ENCODE peak calls at places on chromosomes 1 and 21, in four cellular contexts. R is Panc1, C is mammary epithelial cell, Q is PC-3. S is an unnamed sample.

GRCh38 chr1:154521695-154522094 is 19.5 kb upstream of the SHE start:
- DNase-seq in R (no peak), C (no peak), Q (no peak), S (no peak)

GRCh38 chr1:78420185-78420584 is 70.6 kb upstream of the PTGFR start:
- DNase-seq in R (no peak), C (no peak), Q (no peak), S (no peak)

GRCh38 chr1:14440731-14441130 is 157.8 kb upstream of the KAZN start:
- DNase-seq in R (no peak), C (no peak), Q (peak; percentile 57), S (no peak)

GRCh38 chr1:88509369-88509768 is 174.7 kb upstream of the PKN2 start:
- DNase-seq in R (no peak), C (no peak), Q (peak; percentile 35), S (no peak)

GRCh38 chr1:165259236-165259635 is 97.3 kb downstream of the LMX1A start:
- DNase-seq in R (no peak), C (no peak), Q (peak; percentile 14), S (no peak)

GRCh38 chr1:169112241-169112640 is 5.8 kb downstream of the ATP1B1 start:
- DNase-seq in R (no peak), C (no peak), Q (no peak), S (no peak)

GRCh38 chr21:24955275-24955961 is 651.9 kb downstream of the MRPL39 start:
- DNase-seq in R (no peak), C (no peak), Q (no peak), S (no peak)

GRCh38 chr21:45283019-45283610 is 4.6 kb downstream of the POFUT2 start:
- DNase-seq in R (no peak), C (no peak), Q (no peak), S (no peak)

GRCh38 chr1:246579818-246580217 is 13.6 kb downstream of the CNST start:
- DNase-seq in R (no peak), C (no peak), Q (no peak), S (no peak)

GRCh38 chr1:41874903-41875411 is 43.8 kb downstream of the HIVEP3 start:
- DNase-seq in R (no peak), C (no peak), Q (no peak), S (no peak)

GRCh38 chr1:115107501-115108260 is 18.4 kb upstream of the TSPAN2 start:
- DNase-seq in R (no peak), C (no peak), Q (no peak), S (no peak)

GRCh38 chr1:208025036-208025435 is 114.1 kb upstream of the CD34 start:
- DNase-seq in R (no peak), C (no peak), Q (no peak), S (no peak)

GRCh38 chr1:180626711-180627110 is 5.1 kb upstream of the XPR1 start:
- DNase-seq in R (no peak), C (no peak), Q (no peak), S (no peak)

GRCh38 chr21:32834825-32835224 is 63.3 kb upstream of the PAXBP1 start:
- DNase-seq in R (no peak), C (no peak), Q (no peak), S (no peak)

GRCh38 chr1:192506741-192507155 is 68.8 kb upstream of the RGS1 start:
- DNase-seq in R (no peak), C (no peak), Q (peak; percentile 54), S (no peak)

GRCh38 chr1:2494323-2494693 is 18.2 kb downstream of the PLCH2 start:
- DNase-seq in R (peak; percentile 45), C (peak; percentile 97), Q (peak; percentile 99), S (no peak)

GRCh38 chr1:53546409-53547155 is 87.4 kb downstream of the DMRTB1 start:
- DNase-seq in R (no peak), C (no peak), Q (no peak), S (peak; percentile 38)

GRCh38 chr1:84277343-84278059 is 24.0 kb upstream of the SAMD13 start:
- DNase-seq in R (no peak), C (no peak), Q (no peak), S (no peak)

GRCh38 chr1:20212685-20213331 is 26.5 kb upstream of the PLA2G2C start:
- DNase-seq in R (no peak), C (peak; percentile 80), Q (peak; percentile 92), S (no peak)

GRCh38 chr1:17545354-17545753 is 5.9 kb downstream of the ARHGEF10L start:
- DNase-seq in R (no peak), C (peak; percentile 43), Q (peak; percentile 65), S (no peak)

GRCh38 chr1:204443871-204444581 is 32.4 kb upstream of the PPP1R15B start:
- DNase-seq in R (no peak), C (peak; percentile 93), Q (peak; percentile 96), S (no peak)
- H3K4me1 ChIP-seq in R (peaks cover 3% of the 10 kb centered on the region), C (peaks cover 44% of the 10 kb centered on the region), Q (peaks cover 49% of the 10 kb centered on the region), S (peaks cover 47% of the 10 kb centered on the region)

DNA sequence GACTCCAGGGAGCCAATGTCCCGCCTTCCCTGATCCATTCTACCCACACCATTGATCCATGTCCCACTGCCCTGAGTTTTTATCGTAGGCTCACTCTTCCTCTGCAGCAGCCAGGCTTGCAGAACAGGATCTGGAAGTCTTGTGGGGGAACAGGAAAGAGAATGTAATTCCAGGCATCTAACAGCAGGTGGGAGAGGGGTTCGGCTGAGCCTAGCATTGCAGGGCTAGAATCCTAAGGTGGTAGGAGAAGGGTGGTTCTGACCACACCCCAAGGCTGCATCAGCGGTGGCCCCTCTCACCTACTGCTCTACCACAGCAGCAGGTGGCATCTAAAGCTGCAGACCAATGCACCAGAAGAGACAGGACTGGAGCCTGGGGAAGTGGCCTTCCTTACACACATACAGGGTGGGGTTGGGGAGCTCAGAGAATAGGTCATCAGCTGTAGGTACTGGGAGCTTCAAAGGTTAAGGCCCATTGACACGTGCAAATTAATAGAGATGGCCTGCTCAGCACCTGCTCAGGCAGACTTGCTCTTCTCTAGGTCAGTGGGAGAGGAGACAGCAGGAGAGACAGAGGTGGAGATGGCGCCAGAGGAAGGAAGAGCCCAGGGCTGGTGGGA is 20.5 kb downstream of the KNCN start:
- DNase-seq in R (no peak), C (no peak), Q (peak; percentile 72), S (no peak)
- TF ChIP-seq CTCF in R (peak; percentile 30), C (peak; percentile 33), Q (peak; percentile 50), S (no peak)

DNA sequence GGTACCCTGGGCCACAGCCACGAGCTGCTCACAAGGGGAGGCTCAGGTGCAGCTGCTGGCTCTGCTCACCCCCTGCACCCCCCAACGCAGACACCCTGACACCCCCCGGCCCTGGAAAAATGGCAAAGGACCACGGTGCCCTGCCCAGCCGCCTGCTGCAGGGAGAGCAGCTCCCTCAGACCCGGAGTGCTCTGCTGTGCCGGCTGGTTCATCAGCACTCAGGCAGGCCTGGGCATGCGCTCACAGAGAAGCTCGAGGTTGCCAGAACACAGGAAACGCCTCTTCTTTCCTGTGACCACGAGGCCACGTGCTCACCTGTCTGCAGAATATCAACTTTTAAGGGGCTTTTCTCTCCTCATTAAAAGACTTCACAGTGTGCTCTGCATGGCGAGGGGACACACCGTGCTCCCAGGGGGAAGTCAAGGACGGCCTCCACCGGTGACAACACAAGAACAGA is 4.3 kb upstream of the C1QTNF12 start:
- DNase-seq in R (no peak), C (peak; percentile 83), Q (no peak), S (no peak)
- H3K4me3 ChIP-seq in R (no peak overlapping the region), C (no peak overlapping the region), Q (no peak overlapping the region), S (no peak overlapping the region)

GRCh38 chr21:21436012-21436545 is 437.9 kb downstream of the NCAM2 start:
- DNase-seq in R (no peak), C (no peak), Q (peak; percentile 3), S (no peak)

GRCh38 chr21:21434944-21435343 is 436.7 kb downstream of the NCAM2 start:
- DNase-seq in R (no peak), C (no peak), Q (no peak), S (no peak)

DNA sequence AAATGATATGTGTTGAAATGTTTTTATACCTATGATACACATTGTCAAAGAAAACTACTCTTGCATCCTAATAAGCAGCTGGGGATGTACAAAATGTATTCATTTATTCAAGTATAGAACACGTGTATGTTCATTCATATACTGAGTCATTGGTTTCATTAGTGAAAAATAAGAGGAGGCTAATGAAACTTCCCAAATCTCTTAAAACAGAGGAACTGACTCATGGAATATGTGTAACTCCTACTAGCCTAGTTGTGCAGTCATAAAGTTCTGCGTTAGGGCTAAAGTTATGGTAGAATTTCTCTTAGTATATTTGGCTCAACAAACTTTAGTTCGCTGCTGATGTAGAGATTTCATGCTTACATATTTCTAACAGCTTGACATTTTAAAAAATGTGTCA is 441.6 kb downstream of the NCAM2 start:
- DNase-seq in R (no peak), C (no peak), Q (peak; percentile 47), S (no peak)
- H3K4me1 ChIP-seq in R (no peaks in the 10 kb centered on the region), C (no peaks in the 10 kb centered on the region), Q (no peaks in the 10 kb centered on the region), S (no peaks in the 10 kb centered on the region)

GRCh38 chr1:5448486-5448885 is 543.7 kb downstream of the NPHP4 start:
- DNase-seq in R (no peak), C (no peak), Q (no peak), S (no peak)
- TF ChIP-seq CTCF in R (no peak), C (no peak), Q (no peak), S (no peak)

GRCh38 chr1:178529364-178530036 is 16.6 kb downstream of the TEX35 start:
- DNase-seq in R (no peak), C (peak; percentile 78), Q (no peak), S (no peak)
- H3K4me3 ChIP-seq in R (no peak overlapping the region), C (no peak overlapping the region), Q (no peak overlapping the region), S (no peak overlapping the region)